ENCODE peak calls at places on chromosomes 16 and 17, in seven cellular contexts. B is thoracic aorta; P is CD4-positive, alpha-beta memory T cell; I is upper lobe of left lung; T is MM.1S; S is heart left ventricle; K is GM23248. R is an unnamed sample. For H3K4me1 and H3K36me3, the result is how much of the 10 kb centered on the place peaks cover.

GRCh38 chr16:27238016-27238587 is 30.5 kb downstream of the NSMCE1 start:
- DNase-seq in B (no peak), K (no peak), T (no peak), I (no peak), P (peak), S (no peak), R (no peak)

GRCh38 chr16:71754652-71755051 is 30.2 kb upstream of the PHLPP2 start:
- DNase-seq in I (no peak), B (no peak), T (no peak), K (no peak), P (no peak), S (no peak), R (no peak)

GRCh38 chr16:31453255-31454204 is 5.8 kb upstream of the ARMC5 start:
- DNase-seq in S (no peak), I (no peak), P (no peak), T (no peak), B (no peak), K (peak), R (no peak)

GRCh38 chr16:2459647-2460390 is at the start of gene TEDC2:
- DNase-seq in I (peak), S (peak), B (peak), P (peak), K (peak), T (peak), R (peak)

GRCh38 chr16:57585051-57585687 is 42.7 kb downstream of the ADGRG5 start:
- DNase-seq in I (no peak), T (no peak), K (no peak), S (no peak), P (no peak), B (no peak), R (no peak)

GRCh38 chr16:83533193-83533592 is 274.6 kb upstream of the HSBP1 start:
- DNase-seq in S (no peak), K (peak), T (no peak), P (no peak), I (no peak), B (no peak), R (no peak)

GRCh38 chr17:77132411-77133086 is 8.2 kb upstream of the SEC14L1 start:
- DNase-seq in S (no peak), I (no peak), B (no peak), K (peak), P (no peak), T (no peak), R (no peak)

GRCh38 chr16:3141781-3142311 is 7.0 kb downstream of the ZNF213 start:
- DNase-seq in K (no peak), B (no peak), S (peak), P (no peak), I (peak), T (no peak), R (no peak)

GRCh38 chr16:75868636-75869389 is 142.5 kb upstream of the CPHXL start:
- DNase-seq in I (no peak), K (no peak), P (no peak), S (no peak), B (no peak), T (no peak), R (no peak)

GRCh38 chr17:45740553-45741330 is 43.4 kb upstream of the CRHR1 start:
- DNase-seq in I (no peak), B (no peak), K (peak), S (peak), P (no peak), T (peak), R (no peak)

GRCh38 chr16:12798846-12799245 is 4.8 kb downstream of the CPPED1 start:
- DNase-seq in K (no peak), S (no peak), I (no peak), B (no peak), P (no peak), T (no peak), R (no peak)

GRCh38 chr17:6669479-6670212 is 18.1 kb downstream of the C17orf100 start:
- DNase-seq in T (no peak), P (no peak), K (no peak), S (no peak), I (no peak), B (no peak), R (no peak)

GRCh38 chr16:2250652-2251280 is 621 bp downstream of the ECI1 start:
- DNase-seq in P (peak), B (no peak), S (no peak), I (no peak), K (peak), T (peak), R (peak)

GRCh38 chr17:20074489-20074888 is 65.3 kb downstream of the SPECC1 start:
- DNase-seq in T (no peak), K (no peak), P (no peak), I (no peak), S (no peak), B (no peak), R (no peak)

GRCh38 chr17:82334622-82335394 is 1.2 kb upstream of the SECTM1 start:
- DNase-seq in K (peak), I (peak), T (peak), P (peak), S (peak), B (no peak), R (no peak)

GRCh38 chr17:47762733-47763132 is 29.7 kb downstream of the TBX21 start:
- DNase-seq in S (no peak), I (no peak), K (no peak), B (no peak), T (no peak), P (peak), R (no peak)

GRCh38 chr16:86531193-86531550 is 20.8 kb downstream of the FOXF1 start:
- DNase-seq in P (no peak), S (peak), K (no peak), I (no peak), T (no peak), B (no peak), R (no peak)

GRCh38 chr16:21628772-21629171 is 23.6 kb downstream of the IGSF6 start:
- DNase-seq in K (peak), P (no peak), T (no peak), B (no peak), I (no peak), S (no peak), R (no peak)

GRCh38 chr17:17088104-17088485 is 45.8 kb downstream of the MPRIP start:
- DNase-seq in K (no peak), B (no peak), P (no peak), I (no peak), T (no peak), S (no peak), R (no peak)

GRCh38 chr16:67357561-67357960 is 30.9 kb downstream of the LRRC36 start:
- DNase-seq in T (no peak), K (no peak), P (no peak), B (no peak), S (no peak), I (no peak), R (no peak)

GRCh38 chr16:47311738-47312505 is 148.9 kb downstream of the ITFG1 start:
- DNase-seq in T (no peak), S (no peak), K (peak), I (no peak), B (no peak), P (no peak), R (no peak)

GRCh38 chr16:89256651-89257254 is 39.2 kb downstream of the ZNF778 start:
- DNase-seq in I (peak), B (no peak), P (peak), T (no peak), K (peak), S (peak), R (peak)

GRCh38 chr16:81548901-81549546 is 104.4 kb downstream of the CMIP start:
- DNase-seq in P (no peak), B (no peak), S (peak), I (no peak), T (no peak), K (no peak), R (no peak)

GRCh38 chr17:42121066-42121769 is at the start of gene KAT2A:
- DNase-seq in K (peak), I (peak), P (peak), S (peak), T (peak), B (no peak), R (peak)

GRCh38 chr17:74130276-74130675 is 73.2 kb upstream of the RPL38 start:
- DNase-seq in B (no peak), K (no peak), S (no peak), P (no peak), T (no peak), I (no peak), R (no peak)

DNA sequence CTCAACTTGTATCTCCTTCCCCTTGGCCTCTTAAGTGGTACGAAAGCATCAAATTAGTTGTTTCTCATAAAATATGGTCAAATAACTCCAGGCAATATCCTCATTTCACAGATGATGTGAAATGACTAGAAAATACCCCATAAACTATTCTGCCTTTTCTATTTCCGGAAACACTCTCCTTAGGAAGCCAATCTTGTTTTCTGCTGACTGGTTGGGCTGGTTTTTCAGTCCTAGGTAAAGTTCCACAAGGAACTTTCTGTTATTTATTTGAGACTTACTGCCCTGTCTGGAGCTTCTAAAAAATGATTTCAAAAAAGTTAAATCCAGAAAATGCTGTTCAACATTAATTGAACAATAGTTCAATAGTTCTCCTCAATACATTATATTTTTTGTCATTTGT is 7.3 kb downstream of the MYOCD start:
- DNase-seq in B (no peak), P (no peak), T (no peak), K (no peak), I (no peak), S (no peak), R (no peak)
- H3K4me3 ChIP-seq in B (no peak), P (no peak), T (no peak), K (no peak), I (no peak), S (no peak), R (no peak)

GRCh38 chr17:2054740-2055493 is at the start of gene HIC1:
- DNase-seq in B (no peak), T (peak), S (peak), I (peak), K (peak), P (peak), R (peak)
- H3K4me1 ChIP-seq in B (under half), T (under half), S (under half), I (half or more), K (under half), P (under half), R (half or more)

GRCh38 chr16:787261-787966 is 767 bp downstream of the RPUSD1 start:
- DNase-seq in B (no peak), K (peak), T (no peak), S (no peak), I (peak), P (no peak), R (no peak)

GRCh38 chr16:790086-790485 is 1.7 kb downstream of the CHTF18 start:
- DNase-seq in I (peak), P (no peak), T (no peak), K (no peak), S (no peak), B (no peak), R (no peak)

GRCh38 chr16:788399-789126 is at the start of gene CHTF18:
- DNase-seq in S (peak), B (peak), T (peak), P (peak), I (peak), K (peak), R (peak)

GRCh38 chr16:789451-789850 is 1.0 kb downstream of the CHTF18 start:
- DNase-seq in P (no peak), T (no peak), B (no peak), I (peak), K (no peak), S (no peak), R (no peak)

GRCh38 chr16:787978-788398 is at the start of gene RPUSD1:
- DNase-seq in T (peak), I (no peak), K (no peak), P (no peak), B (no peak), S (no peak), R (no peak)
- H3K36me3 ChIP-seq in T (under half), I (under half), K (under half), P (under half), B (under half), S (under half), R (under half)

GRCh38 chr16:84598391-84598750 is 19.5 kb downstream of the COTL1 start:
- DNase-seq in B (no peak), T (no peak), K (no peak), P (no peak), S (no peak), I (no peak), R (peak)

GRCh38 chr16:84597518-84598390 is 20.1 kb downstream of the COTL1 start:
- DNase-seq in I (no peak), T (no peak), B (no peak), P (peak), K (no peak), S (peak), R (peak)

GRCh38 chr16:84599528-84600202 is 18.2 kb downstream of the COTL1 start:
- DNase-seq in I (no peak), B (no peak), P (peak), S (peak), K (peak), T (no peak), R (peak)

GRCh38 chr16:84603115-84603816 is 14.6 kb downstream of the COTL1 start:
- DNase-seq in S (peak), P (no peak), K (peak), B (peak), T (no peak), I (peak), R (peak)

DNA sequence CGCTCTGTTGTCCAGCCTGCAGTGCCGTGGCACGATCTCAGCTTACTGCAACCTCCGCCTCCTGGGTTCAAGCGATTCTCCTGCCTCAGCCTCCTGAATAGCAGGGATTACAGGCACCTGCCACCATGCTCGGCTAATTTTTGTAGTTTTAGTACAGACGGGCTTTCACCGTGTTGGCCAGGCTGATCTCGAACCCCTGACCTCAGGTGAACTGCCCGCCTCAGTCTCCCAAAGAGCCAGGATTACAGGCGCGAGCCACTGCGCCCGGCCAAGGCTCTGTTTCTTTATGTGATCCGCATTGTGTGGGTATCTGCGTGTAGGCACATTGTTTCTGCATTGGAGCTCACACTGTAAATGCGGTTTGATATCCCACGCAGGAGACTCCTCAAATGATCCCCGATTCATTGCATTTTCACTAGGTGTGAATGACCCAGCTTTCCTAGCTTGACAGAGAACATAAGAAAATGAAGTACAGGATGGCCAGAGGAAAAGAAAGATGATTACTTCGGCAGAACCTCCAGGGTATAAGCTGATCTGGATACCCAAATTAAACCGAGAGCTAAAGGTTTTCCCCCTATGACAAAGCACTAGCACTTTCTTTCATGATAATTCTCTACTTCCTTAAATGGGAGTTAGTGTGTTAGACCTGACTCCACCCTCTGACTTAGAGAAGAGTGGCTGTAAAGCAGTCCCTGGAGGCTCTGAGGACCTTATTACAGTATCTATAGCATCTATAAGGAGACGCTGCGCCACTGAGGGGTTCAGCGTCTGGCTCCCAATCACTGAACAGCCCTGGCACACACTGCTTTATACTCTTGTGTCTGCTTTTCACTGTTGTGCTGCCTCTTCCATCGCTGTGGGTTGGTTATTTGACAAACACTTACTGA is 17.3 kb downstream of the COTL1 start:
- DNase-seq in B (no peak), K (peak), I (no peak), P (peak), S (no peak), T (peak), R (no peak)
- H3K4me3 ChIP-seq in B (peak), K (peak), I (no peak), P (peak), S (no peak), T (peak), R (peak)

GRCh38 chr16:84999200-84999599 is 12.1 kb downstream of the ZDHHC7 start:
- DNase-seq in S (no peak), P (no peak), T (no peak), I (no peak), B (no peak), K (peak), R (no peak)
- H3K4me1 ChIP-seq in S (under half), P (under half), T (under half), I (half or more), B (half or more), K (under half), R (under half)

GRCh38 chr17:38567350-38567749 is 38.4 kb downstream of the SRCIN1 start:
- DNase-seq in S (no peak), K (no peak), I (no peak), T (no peak), P (no peak), B (no peak), R (no peak)

GRCh38 chr17:38564869-38565268 is 40.9 kb downstream of the SRCIN1 start:
- DNase-seq in B (no peak), T (no peak), S (no peak), P (no peak), I (no peak), K (no peak), R (no peak)

GRCh38 chr17:38564254-38564605 is 41.5 kb downstream of the SRCIN1 start:
- DNase-seq in S (no peak), T (no peak), I (no peak), B (no peak), P (no peak), K (no peak), R (no peak)

GRCh38 chr17:38566666-38567031 is 39.1 kb downstream of the SRCIN1 start:
- DNase-seq in P (no peak), K (no peak), I (no peak), S (no peak), T (no peak), B (no peak), R (no peak)

GRCh38 chr17:38565853-38566665 is 39.7 kb downstream of the SRCIN1 start:
- DNase-seq in T (no peak), S (no peak), K (no peak), I (no peak), P (no peak), B (no peak), R (no peak)
- H3K36me3 ChIP-seq in T (under half), S (under half), K (under half), I (under half), P (under half), B (under half), R (under half)

GRCh38 chr17:72423718-72424117 is 302.9 kb downstream of the SOX9 start:
- DNase-seq in P (no peak), I (no peak), K (no peak), T (no peak), S (no peak), B (no peak), R (no peak)

GRCh38 chr17:72422204-72422504 is 301.3 kb downstream of the SOX9 start:
- DNase-seq in T (no peak), S (no peak), I (no peak), B (no peak), P (no peak), K (no peak), R (no peak)

GRCh38 chr17:72423286-72423589 is 302.4 kb downstream of the SOX9 start:
- DNase-seq in P (no peak), S (no peak), I (no peak), B (no peak), K (no peak), T (no peak), R (no peak)

GRCh38 chr17:72421128-72422092 is 300.6 kb downstream of the SOX9 start:
- DNase-seq in P (no peak), B (no peak), K (peak), T (peak), I (no peak), S (peak), R (no peak)

GRCh38 chr17:72422505-72423285 is 301.9 kb downstream of the SOX9 start:
- DNase-seq in I (no peak), T (peak), P (no peak), S (peak), K (peak), B (no peak), R (no peak)
- H3K4me3 ChIP-seq in I (no peak), T (peak), P (no peak), S (no peak), K (peak), B (no peak), R (no peak)

GRCh38 chr17:30956764-30957374 is 14.0 kb upstream of the RNF135 start:
- DNase-seq in I (no peak), T (no peak), S (no peak), K (peak), B (no peak), P (no peak), R (no peak)
- H3K4me1 ChIP-seq in I (under half), T (under half), S (under half), K (under half), B (under half), P (under half), R (under half)

GRCh38 chr17:535165-535564 is 179.5 kb downstream of the VPS53 start:
- DNase-seq in T (no peak), I (no peak), B (no peak), S (no peak), P (no peak), K (no peak), R (no peak)
- H3K36me3 ChIP-seq in T (under half), I (under half), B (under half), S (half or more), P (under half), K (under half), R (under half)

DNA sequence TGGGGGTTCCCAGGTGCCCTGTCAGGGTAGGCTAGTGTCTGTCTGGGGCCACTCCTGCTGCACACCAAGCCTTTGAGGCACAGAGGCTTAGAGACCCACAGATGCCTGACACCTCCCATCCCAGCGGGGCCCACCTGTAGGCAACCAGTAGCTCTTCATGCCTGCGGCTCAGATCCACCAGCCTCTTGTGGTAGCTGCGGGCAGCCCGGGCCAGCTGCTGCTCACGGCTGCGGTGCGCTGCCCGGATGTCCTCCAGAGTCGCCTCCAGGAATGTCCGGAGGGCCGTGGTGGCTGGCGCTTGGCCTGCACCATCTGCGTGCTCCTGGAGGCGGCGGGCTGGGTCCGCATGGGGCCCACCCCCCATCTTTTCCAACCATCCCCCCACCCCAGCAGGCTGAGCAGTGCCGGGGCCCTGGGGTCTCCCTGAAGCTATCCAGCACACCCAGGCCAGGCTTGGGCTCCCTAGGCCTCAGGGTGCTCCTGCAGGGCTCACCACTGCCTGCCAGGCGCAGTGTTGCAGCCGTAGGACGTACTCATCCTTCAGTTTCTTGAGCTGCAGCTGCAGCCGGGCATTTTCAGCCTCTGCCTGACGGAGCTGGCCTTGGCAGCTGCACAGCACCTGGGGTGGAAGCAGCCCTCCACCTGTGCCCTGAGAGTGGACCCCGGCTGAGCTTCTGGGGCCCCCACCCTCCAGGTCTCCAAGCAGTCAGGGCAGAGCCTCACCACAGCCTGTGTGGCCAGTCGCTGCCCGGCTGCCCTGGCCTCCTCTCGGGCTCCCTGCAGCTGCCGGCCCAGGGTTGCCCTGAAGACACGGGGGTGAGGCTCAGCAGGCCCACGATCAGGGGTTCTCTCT is 1.8 kb downstream of the CCDC78 start:
- DNase-seq in T (no peak), S (no peak), I (peak), K (no peak), P (no peak), B (no peak), R (no peak)
- H3K4me3 ChIP-seq in T (no peak), S (no peak), I (no peak), K (no peak), P (no peak), B (no peak), R (no peak)

R was measured in CD8-positive, alpha-beta T cell.